ENCODE peak calls at places on chromosomes 7 and 10, in four cellular contexts. G is cardiac fibroblast, H is kidney epithelial cell, P is A549. O is an unnamed sample.

GRCh38 chr7:1503390-1503789 is 799 bp downstream of the INTS1 start:
- DNase-seq in P (no peak), G (no peak), H (no peak), O (no peak)

GRCh38 chr7:96198047-96198636 is 123.8 kb downstream of the SLC25A13 start:
- DNase-seq in G (no peak), H (no peak), P (no peak), O (no peak)

GRCh38 chr10:42997849-42998165 is 79.1 kb upstream of the RET start:
- DNase-seq in H (no peak), G (no peak), P (no peak), O (no peak)

GRCh38 chr7:19701471-19701870 is 7.4 kb downstream of the POLR1F start:
- DNase-seq in P (no peak), G (no peak), H (no peak), O (no peak)

GRCh38 chr10:78529262-78529661 is 495.6 kb downstream of the RPS24 start:
- DNase-seq in H (no peak), P (no peak), G (no peak), O (no peak)

GRCh38 chr10:100894033-100894432 is 18.7 kb upstream of the SLF2 start:
- DNase-seq in G (no peak), P (no peak), H (no peak), O (no peak)

GRCh38 chr10:70445718-70446485 is 4.4 kb upstream of the NODAL start:
- DNase-seq in H (no peak), G (peak), P (no peak), O (no peak)

GRCh38 chr10:95445223-95445836 is 115.8 kb downstream of the SORBS1 start:
- DNase-seq in P (peak), G (peak), H (no peak), O (no peak)

GRCh38 chr7:76069238-76069638 is 21.3 kb downstream of the MDH2 start:
- DNase-seq in G (peak), H (peak), P (peak), O (no peak)

GRCh38 chr7:120272896-120273475 is at the start of gene KCND2:
- DNase-seq in G (peak), H (no peak), P (no peak), O (peak)

GRCh38 chr7:35856175-35856574 is 55.3 kb downstream of the SEPTIN7 start:
- DNase-seq in P (no peak), H (no peak), G (no peak), O (no peak)

GRCh38 chr10:130400890-130401289 is 264.7 kb downstream of the GLRX3 start:
- DNase-seq in G (no peak), H (no peak), P (no peak), O (no peak)

GRCh38 chr10:110077436-110078120 is 69.8 kb downstream of the ADD3 start:
- DNase-seq in H (no peak), G (peak), P (no peak), O (no peak)

GRCh38 chr7:124940306-124940705 is 10.7 kb upstream of the POT1 start:
- DNase-seq in P (no peak), G (peak), H (no peak), O (no peak)

GRCh38 chr10:131436467-131436866 is 124.9 kb upstream of the TCERG1L start:
- DNase-seq in P (no peak), G (no peak), H (no peak), O (no peak)